ENCODE peak calls at places on chromosomes 12 and 14, in seven cellular contexts. Q, V, X, P, R, S and U are unnamed samples.

GRCh38 chr12:44053550-44054243 is 217.8 kb downstream of the TMEM117 start:
- DNase-seq in Q (no peak), V (peak), X (no peak), P (no peak), R (no peak), S (no peak), U (no peak)

GRCh38 chr14:99360774-99361595 is 89.0 kb upstream of the BCL11B start:
- DNase-seq in Q (no peak), V (peak), X (no peak), P (no peak), R (peak), S (no peak), U (no peak)

GRCh38 chr14:80850197-80850814 is 91.2 kb downstream of the CEP128 start:
- DNase-seq in Q (peak), V (peak), X (no peak), P (no peak), R (peak), S (no peak), U (no peak)

GRCh38 chr14:105885561-105886320 is 359.4 kb downstream of the TMEM121 start:
- DNase-seq in Q (no peak), V (no peak), X (no peak), P (peak), R (no peak), S (peak), U (no peak)

GRCh38 chr12:104011265-104011664 is 38.7 kb downstream of the GLT8D2 start:
- DNase-seq in Q (peak), V (peak), X (no peak), P (peak), R (peak), S (no peak), U (no peak)

GRCh38 chr14:43145361-43145760 is 1361.7 kb downstream of the FSCB start:
- DNase-seq in Q (peak), V (no peak), X (no peak), P (no peak), R (no peak), S (no peak), U (no peak)

GRCh38 chr14:90518941-90519256 is 122.1 kb downstream of the CALM1 start:
- DNase-seq in Q (no peak), V (no peak), X (no peak), P (no peak), R (peak), S (no peak), U (no peak)

GRCh38 chr12:101616027-101616494 is 21.3 kb downstream of the MYBPC1 start:
- DNase-seq in Q (no peak), V (no peak), X (no peak), P (no peak), R (no peak), S (no peak), U (no peak)

GRCh38 chr12:77204055-77204454 is 138.7 kb upstream of the E2F7 start:
- DNase-seq in Q (no peak), V (no peak), X (no peak), P (no peak), R (no peak), S (no peak), U (no peak)

GRCh38 chr12:70603044-70603443 is 34.2 kb downstream of the PTPRB start:
- DNase-seq in Q (no peak), V (no peak), X (no peak), P (no peak), R (no peak), S (no peak), U (no peak)

GRCh38 chr12:106299193-106299794 is 3.2 kb upstream of the TCP11L2 start:
- DNase-seq in Q (no peak), V (no peak), X (no peak), P (no peak), R (no peak), S (no peak), U (no peak)

GRCh38 chr12:6688543-6688999 is 604 bp downstream of the ZNF384 start:
- DNase-seq in Q (no peak), V (no peak), X (no peak), P (no peak), R (no peak), S (peak), U (no peak)

GRCh38 chr14:59632381-59632780 is 55.8 kb upstream of the CCDC175 start:
- DNase-seq in Q (no peak), V (peak), X (no peak), P (no peak), R (peak), S (no peak), U (no peak)

GRCh38 chr12:27355979-27356378 is 23.3 kb downstream of the BMAL2 start:
- DNase-seq in Q (no peak), V (no peak), X (no peak), P (no peak), R (no peak), S (no peak), U (no peak)

DNA sequence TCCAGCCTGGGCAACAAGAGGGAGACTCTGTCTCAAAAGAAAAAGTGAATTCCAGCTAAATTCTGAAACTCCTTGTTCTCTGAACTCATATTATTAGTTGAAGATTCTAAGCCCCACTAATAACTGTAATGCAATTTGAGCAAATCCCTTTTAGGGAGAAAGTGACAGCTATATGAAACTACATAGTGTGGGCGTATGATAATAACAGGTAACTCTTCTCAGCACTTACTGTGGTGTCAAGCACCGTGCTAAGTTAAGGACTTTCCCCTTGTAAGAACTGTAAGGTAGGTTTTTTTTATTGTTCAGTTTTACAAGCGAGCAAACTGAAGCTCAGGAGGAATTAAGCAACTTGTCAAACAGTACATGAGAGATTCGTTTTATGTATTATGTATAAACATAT is 5.4 kb downstream of the ANKRD13A start:
- DNase-seq in Q (no peak), V (no peak), X (no peak), P (no peak), R (no peak), S (no peak), U (no peak)
- H3K27ac ChIP-seq in Q (no peak), V (peak), X (no peak), P (peak), R (no peak), S (no peak), U (no peak)

GRCh38 chr14:53306267-53306721 is 153.2 kb upstream of the DDHD1 start:
- DNase-seq in Q (peak), V (peak), X (no peak), P (no peak), R (peak), S (peak), U (peak)
- TF ChIP-seq CTCF in Q (peak), V (peak), X (peak), P (peak), R (peak), S (peak), U (peak)

DNA sequence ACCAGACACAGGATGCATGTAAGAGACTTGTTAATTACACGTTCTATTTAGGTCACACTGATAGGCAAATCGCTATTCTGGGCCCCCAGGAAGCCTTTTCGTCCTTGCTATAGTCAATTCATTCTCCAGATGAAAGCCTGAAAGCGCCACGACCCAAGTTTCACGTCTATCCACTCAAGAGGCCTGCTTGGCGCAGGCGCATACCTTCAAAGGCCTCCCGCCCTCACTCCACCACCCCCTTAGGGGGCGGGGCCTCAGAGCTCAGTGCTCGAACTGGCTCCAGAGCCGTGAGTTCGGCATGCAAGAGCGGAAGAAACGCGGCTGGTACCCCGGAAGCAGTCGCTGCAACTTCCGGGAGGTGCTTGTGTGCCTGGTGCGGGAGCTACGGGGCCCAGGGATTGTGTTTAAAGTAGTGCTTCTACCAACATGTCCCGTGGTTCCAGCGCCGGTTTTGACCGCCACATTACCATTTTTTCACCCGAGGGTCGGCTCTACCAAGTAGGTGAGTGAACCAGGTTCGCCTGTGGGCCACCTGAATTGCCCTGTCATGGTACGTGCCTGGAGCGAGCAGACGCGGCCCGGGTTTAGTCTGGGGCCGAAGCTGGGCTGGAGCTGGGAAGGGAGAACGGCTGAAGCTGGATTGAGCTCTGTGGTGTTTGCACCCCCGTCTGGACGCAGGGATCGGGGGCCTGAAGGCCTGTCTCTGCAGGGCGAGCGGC is at the start of gene PSMA6:
- DNase-seq in Q (peak), V (peak), X (peak), P (peak), R (peak), S (peak), U (peak)
- H3K27ac ChIP-seq in Q (peak), V (peak), X (peak), P (peak), R (peak), S (peak), U (peak)

GRCh38 chr14:74516451-74517155 is 23.0 kb downstream of the ISCA2 start:
- DNase-seq in Q (no peak), V (peak), X (no peak), P (no peak), R (peak), S (peak), U (no peak)
- TF ChIP-seq CTCF in Q (no peak), V (no peak), X (no peak), P (no peak), R (no peak), S (no peak), U (no peak)

DNA sequence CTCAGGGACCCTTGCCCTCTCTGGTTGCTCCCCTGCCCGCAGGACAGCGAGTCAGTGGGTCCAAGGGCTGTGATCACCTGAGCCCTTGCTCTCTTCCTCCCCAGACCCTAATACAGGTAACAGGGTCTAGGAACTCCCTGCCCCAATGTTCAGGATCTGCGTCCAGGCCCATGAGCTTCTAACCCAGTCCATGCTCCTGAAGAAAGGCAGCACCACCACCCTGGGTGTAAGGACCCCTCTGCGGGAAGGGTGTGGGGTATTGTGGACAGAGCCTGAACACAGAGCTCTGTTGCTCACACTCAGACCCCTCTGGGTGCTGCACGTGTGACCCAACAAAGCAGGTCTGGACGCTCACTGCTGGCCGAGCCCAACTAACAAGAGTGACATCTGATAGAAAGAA is 18.3 kb downstream of the GLRX5 start:
- DNase-seq in Q (no peak), V (no peak), X (no peak), P (no peak), R (no peak), S (no peak), U (no peak)
- H3K27ac ChIP-seq in Q (no peak), V (no peak), X (no peak), P (no peak), R (no peak), S (no peak), U (no peak)

GRCh38 chr12:121064116-121064515 is 25.1 kb upstream of the OASL start:
- DNase-seq in Q (no peak), V (no peak), X (peak), P (no peak), R (no peak), S (no peak), U (no peak)

GRCh38 chr12:121062391-121063045 is 23.5 kb upstream of the OASL start:
- DNase-seq in Q (no peak), V (no peak), X (peak), P (no peak), R (no peak), S (no peak), U (no peak)

GRCh38 chr12:121059031-121059898 is 20.2 kb upstream of the OASL start:
- DNase-seq in Q (no peak), V (no peak), X (peak), P (no peak), R (no peak), S (no peak), U (no peak)

GRCh38 chr12:121060149-121061001 is 21.3 kb upstream of the OASL start:
- DNase-seq in Q (no peak), V (no peak), X (peak), P (no peak), R (peak), S (no peak), U (no peak)

DNA sequence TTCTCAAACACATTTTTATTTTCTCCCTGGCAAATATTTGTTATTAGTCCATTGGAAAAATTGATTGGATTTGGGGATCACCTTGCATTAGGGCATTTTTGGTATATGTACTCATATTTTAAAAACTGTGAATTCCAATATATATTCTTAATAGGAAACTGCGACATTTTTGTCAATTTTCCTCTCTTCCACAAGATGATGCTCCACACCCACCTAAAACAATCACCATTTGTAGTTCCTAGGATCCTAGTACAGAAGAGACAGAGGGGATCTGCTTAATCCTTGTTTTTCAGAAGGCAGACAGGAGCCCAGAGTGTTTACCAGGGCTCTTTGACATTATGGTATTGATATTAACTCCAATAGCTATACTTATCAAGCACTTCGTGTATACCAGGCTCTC is 22.8 kb upstream of the OASL start:
- DNase-seq in Q (no peak), V (no peak), X (no peak), P (no peak), R (peak), S (no peak), U (no peak)
- TF ChIP-seq CTCF in Q (peak), V (peak), X (no peak), P (peak), R (peak), S (no peak), U (no peak)

GRCh38 chr12:121765573-121765972 is 27.9 kb downstream of the RHOF start:
- DNase-seq in Q (peak), V (peak), X (no peak), P (no peak), R (no peak), S (no peak), U (no peak)

GRCh38 chr12:121766290-121767039 is 27.0 kb downstream of the RHOF start:
- DNase-seq in Q (no peak), V (no peak), X (no peak), P (no peak), R (no peak), S (no peak), U (no peak)

GRCh38 chr12:121762269-121762668 is 31.2 kb downstream of the RHOF start:
- DNase-seq in Q (no peak), V (no peak), X (no peak), P (no peak), R (no peak), S (no peak), U (no peak)

GRCh38 chr12:121767525-121768016 is 25.9 kb downstream of the RHOF start:
- DNase-seq in Q (no peak), V (no peak), X (no peak), P (no peak), R (no peak), S (no peak), U (no peak)

GRCh38 chr12:121764808-121765207 is 28.7 kb downstream of the RHOF start:
- DNase-seq in Q (no peak), V (no peak), X (no peak), P (no peak), R (no peak), S (no peak), U (no peak)
- H3K27ac ChIP-seq in Q (no peak), V (peak), X (no peak), P (no peak), R (no peak), S (no peak), U (no peak)

GRCh38 chr14:45426685-45427282 is 173.8 kb upstream of the MIS18BP1 start:
- DNase-seq in Q (no peak), V (peak), X (no peak), P (no peak), R (peak), S (no peak), U (no peak)
- TF ChIP-seq CTCF in Q (peak), V (peak), X (peak), P (peak), R (peak), S (peak), U (no peak)